ENCODE peak calls at places on chromosomes 7 and 10, in ten cellular contexts. G, N, V, C, P, B, J, E, K and A are unnamed samples.
A peak's percentile ranks its signal among the peaks of the same experiment; 100 is the strongest.

GRCh38 chr10:118047363-118047719 is 600 bp upstream of the RAB11FIP2 start:
- DNase-seq in G (no peak), N (no peak), V (no peak), C (peak; percentile 11), P (no peak), B (peak; percentile 57), J (no peak), E (no peak), K (peak; percentile 37), A (no peak)

GRCh38 chr7:23570592-23571200 is 26.5 kb upstream of the CCDC126 start:
- DNase-seq in G (peak; percentile 61), N (peak; percentile 70), V (peak; percentile 62), C (peak; percentile 67), P (peak; percentile 81), B (peak; percentile 75), J (peak; percentile 48), E (no peak), K (peak; percentile 84), A (peak; percentile 31)

GRCh38 chr7:22662031-22662430 is 65.0 kb upstream of the IL6 start:
- DNase-seq in G (no peak), N (no peak), V (no peak), C (no peak), P (no peak), B (no peak), J (no peak), E (no peak), K (no peak), A (no peak)

GRCh38 chr7:54145716-54146115 is 396.5 kb upstream of the VSTM2A start:
- DNase-seq in G (no peak), N (no peak), V (no peak), C (no peak), P (no peak), B (no peak), J (no peak), E (no peak), K (no peak), A (no peak)

GRCh38 chr10:6624392-6624791 is 44.3 kb upstream of the PRKCQ start:
- DNase-seq in G (peak; percentile 6), N (no peak), V (no peak), C (no peak), P (no peak), B (no peak), J (no peak), E (no peak), K (no peak), A (peak; percentile 93)

GRCh38 chr7:131293018-131293417 is 34.7 kb upstream of the MKLN1 start:
- DNase-seq in G (peak; percentile 73), N (no peak), V (peak; percentile 64), C (no peak), P (peak; percentile 89), B (no peak), J (no peak), E (no peak), K (no peak), A (no peak)

GRCh38 chr10:102245101-102245931 is at the start of gene GBF1:
- DNase-seq in G (peak; percentile 100), N (peak; percentile 92), V (peak; percentile 100), C (peak; percentile 100), P (peak; percentile 99), B (peak; percentile 94), J (peak; percentile 75), E (peak; percentile 91), K (peak; percentile 96), A (peak; percentile 100)

GRCh38 chr7:15685358-15686181 is 913 bp downstream of the MEOX2 start:
- DNase-seq in G (peak; percentile 11), N (no peak), V (peak; percentile 3), C (no peak), P (peak; percentile 86), B (no peak), J (no peak), E (no peak), K (peak; percentile 8), A (no peak)

GRCh38 chr10:20146004-20146403 is 329.8 kb downstream of the PLXDC2 start:
- DNase-seq in G (no peak), N (no peak), V (no peak), C (no peak), P (no peak), B (no peak), J (no peak), E (no peak), K (no peak), A (no peak)

GRCh38 chr10:20144268-20144667 is 328.0 kb downstream of the PLXDC2 start:
- DNase-seq in G (no peak), N (no peak), V (peak; percentile 43), C (no peak), P (no peak), B (no peak), J (no peak), E (no peak), K (no peak), A (no peak)

GRCh38 chr10:20147679-20148078 is 331.4 kb downstream of the PLXDC2 start:
- DNase-seq in G (no peak), N (no peak), V (peak; percentile 4), C (no peak), P (no peak), B (no peak), J (no peak), E (no peak), K (no peak), A (no peak)

GRCh38 chr10:20142311-20142710 is 326.1 kb downstream of the PLXDC2 start:
- DNase-seq in G (no peak), N (no peak), V (no peak), C (no peak), P (no peak), B (no peak), J (no peak), E (no peak), K (no peak), A (peak; percentile 61)
- H3K4me3 ChIP-seq in G (no peak overlapping the region), N (no peak overlapping the region), V (no peak overlapping the region), C (no peak overlapping the region), P (no peak overlapping the region), B (no peak overlapping the region), J (no peak overlapping the region), E (no peak overlapping the region), K (no peak overlapping the region), A (no peak overlapping the region)

GRCh38 chr7:150926066-150926465 is 52.1 kb downstream of the KCNH2 start:
- DNase-seq in G (no peak), N (no peak), V (no peak), C (no peak), P (no peak), B (no peak), J (no peak), E (no peak), K (no peak), A (no peak)

GRCh38 chr7:150927157-150927953 is 50.8 kb downstream of the KCNH2 start:
- DNase-seq in G (no peak), N (no peak), V (no peak), C (no peak), P (no peak), B (no peak), J (no peak), E (no peak), K (no peak), A (no peak)

GRCh38 chr7:150931199-150931869 is 46.8 kb downstream of the KCNH2 start:
- DNase-seq in G (no peak), N (no peak), V (no peak), C (no peak), P (no peak), B (no peak), J (no peak), E (no peak), K (no peak), A (no peak)

GRCh38 chr7:150924256-150924851 is 53.8 kb downstream of the KCNH2 start:
- DNase-seq in G (no peak), N (no peak), V (no peak), C (no peak), P (no peak), B (peak; percentile 39), J (no peak), E (no peak), K (no peak), A (no peak)

DNA sequence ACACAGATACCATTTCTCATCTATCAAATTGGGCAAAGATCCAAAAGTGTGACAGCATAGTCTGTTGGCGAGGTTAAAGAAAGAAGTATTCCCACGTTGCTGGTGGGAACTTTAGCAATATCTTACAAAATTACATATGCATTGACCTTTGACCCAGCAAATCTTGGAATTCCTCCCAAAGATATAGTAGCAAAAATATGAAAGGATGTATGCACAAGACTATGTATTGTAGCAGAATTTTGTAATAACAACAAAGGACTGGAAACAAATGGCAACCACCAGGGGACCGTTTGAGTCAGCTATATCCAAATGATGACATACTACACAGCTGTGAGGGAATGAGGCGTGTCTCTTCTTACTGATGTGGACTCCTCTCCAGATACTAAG is 50.2 kb downstream of the KCNH2 start:
- DNase-seq in G (no peak), N (no peak), V (no peak), C (peak; percentile 38), P (peak; percentile 17), B (no peak), J (no peak), E (no peak), K (no peak), A (no peak)
- TF ChIP-seq CTCF in G (peak; percentile 3), N (no peak), V (no peak), C (no peak), P (no peak), B (no peak), J (no peak), E (no peak), K (no peak), A (no peak)

DNA sequence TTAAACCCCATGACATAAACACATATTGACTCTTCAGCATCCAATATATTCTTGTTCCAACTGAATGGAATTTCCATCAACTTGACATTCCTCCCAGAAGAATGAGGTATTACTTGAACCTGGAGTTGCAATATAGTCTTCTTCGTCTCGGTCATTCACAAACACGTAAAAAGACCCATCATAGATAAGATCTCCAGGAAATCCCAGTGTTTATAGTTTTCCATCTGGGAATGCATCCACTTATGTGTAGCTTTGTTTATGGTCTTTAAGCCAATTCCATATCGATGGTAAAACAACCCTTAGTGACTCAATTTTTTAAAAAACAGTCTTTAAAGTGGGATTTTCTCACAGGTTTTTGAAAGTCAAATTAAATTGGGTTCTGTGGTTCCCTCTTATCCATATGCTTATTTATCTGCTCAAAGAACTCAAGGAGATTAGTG is 85.8 kb downstream of the TBXAS1 start:
- DNase-seq in G (peak; percentile 26), N (no peak), V (no peak), C (no peak), P (no peak), B (no peak), J (no peak), E (no peak), K (no peak), A (no peak)
- H3K4me3 ChIP-seq in G (no peak overlapping the region), N (no peak overlapping the region), V (no peak overlapping the region), C (no peak overlapping the region), P (no peak overlapping the region), B (no peak overlapping the region), J (no peak overlapping the region), E (no peak overlapping the region), K (no peak overlapping the region), A (no peak overlapping the region)

DNA sequence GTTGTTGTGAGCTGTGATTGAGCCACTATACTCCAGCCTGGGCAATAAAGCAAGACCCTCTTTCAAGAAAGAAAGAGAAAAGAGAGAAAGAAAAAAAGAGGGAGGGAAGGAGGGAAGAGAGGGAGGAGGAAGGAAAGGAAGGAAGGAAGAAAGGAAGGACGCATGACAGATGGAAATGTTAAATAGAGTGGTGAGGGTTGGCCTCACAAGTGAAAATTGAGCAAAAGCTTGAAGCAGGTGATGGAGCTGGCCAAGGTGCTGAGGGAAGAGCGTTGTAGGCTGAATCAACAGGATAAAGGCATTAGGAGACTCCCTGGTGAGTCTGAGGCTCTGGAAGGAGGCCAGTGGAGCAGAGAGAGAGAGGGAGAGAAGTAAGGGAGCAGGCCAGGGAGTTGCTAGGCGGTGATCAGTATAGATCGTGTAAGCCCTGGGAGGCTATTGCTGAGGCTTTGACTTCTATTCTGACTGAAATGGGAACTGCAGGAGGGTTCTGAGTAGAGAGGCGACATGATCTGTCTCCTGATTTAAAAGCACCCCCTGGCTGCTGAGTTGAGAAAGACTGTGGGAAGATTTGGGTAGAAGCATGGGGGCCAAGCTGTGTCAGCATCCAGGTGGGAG is 26.5 kb upstream of the TMEM248 start:
- DNase-seq in G (peak; percentile 38), N (no peak), V (peak; percentile 14), C (no peak), P (peak; percentile 44), B (no peak), J (no peak), E (no peak), K (peak; percentile 24), A (no peak)
- TF ChIP-seq CTCF in G (no peak), N (no peak), V (no peak), C (no peak), P (no peak), B (no peak), J (no peak), E (peak; percentile 16), K (no peak), A (no peak)